ENCODE peak calls at places on chromosome 6, in seven cellular contexts. O, V, E, L, S, M and F are unnamed samples.
A peak's percentile ranks its signal among the peaks of the same experiment; 100 is the strongest.

GRCh38 chr6:170233304-170234205 is 57.3 kb downstream of the DLL1 start:
- DNase-seq in S (no peak), V (no peak), L (peak; percentile 38), E (no peak), O (no peak), M (no peak), F (no peak)

GRCh38 chr6:95923518-95923917 is 92.3 kb upstream of the FUT9 start:
- DNase-seq in S (no peak), E (no peak), V (no peak), L (no peak), M (no peak), O (peak; percentile 44), F (no peak)

GRCh38 chr6:122833229-122833556 is 44.1 kb downstream of the SMPDL3A start:
- DNase-seq in L (no peak), M (no peak), E (no peak), O (peak; percentile 10), V (no peak), S (no peak), F (no peak)

GRCh38 chr6:70693887-70694286 is 26.2 kb downstream of the SMAP1 start:
- DNase-seq in M (no peak), E (no peak), O (no peak), L (no peak), S (no peak), V (no peak), F (no peak)

GRCh38 chr6:39880521-39881048 is 53.7 kb downstream of the MOCS1 start:
- DNase-seq in E (no peak), S (no peak), M (no peak), L (no peak), O (no peak), V (no peak), F (peak; percentile 8)

GRCh38 chr6:166286831-166287271 is 21.3 kb downstream of the PRR18 start:
- DNase-seq in V (no peak), L (no peak), M (no peak), S (no peak), O (no peak), E (no peak), F (no peak)

GRCh38 chr6:89433637-89434499 is 916 bp downstream of the ANKRD6 start:
- DNase-seq in E (no peak), O (peak; percentile 51), V (no peak), S (no peak), M (no peak), L (no peak), F (peak; percentile 65)

GRCh38 chr6:95576218-95576617 is 1.1 kb upstream of the MANEA start:
- DNase-seq in M (no peak), S (no peak), O (no peak), L (no peak), E (no peak), V (no peak), F (peak; percentile 74)

GRCh38 chr6:88573971-88574370 is 389.4 kb downstream of the RNGTT start:
- DNase-seq in E (no peak), M (no peak), L (no peak), S (no peak), V (no peak), O (no peak), F (no peak)

GRCh38 chr6:63611560-63611959 is 24.0 kb upstream of the PHF3 start:
- DNase-seq in S (no peak), M (no peak), O (no peak), E (no peak), L (no peak), V (no peak), F (no peak)

GRCh38 chr6:67608099-67608749 is 1026.9 kb upstream of the ADGRB3 start:
- DNase-seq in O (no peak), M (no peak), L (no peak), V (no peak), E (no peak), S (no peak), F (no peak)